ENCODE peak calls at places on chromosome 20, in four cellular contexts. M, U, N and Z are unnamed samples.

GRCh38 chr20:60955687-60956086 is 296.4 kb upstream of the CDH4 start:
- DNase-seq in M (no peak), U (no peak), N (no peak), Z (no peak)

GRCh38 chr20:26214991-26215390 is 518.3 kb upstream of the ZNF337 start:
- DNase-seq in M (no peak), U (no peak), N (no peak), Z (no peak)

GRCh38 chr20:45336530-45337366 is 11.5 kb downstream of the SDC4 start:
- DNase-seq in M (no peak), U (no peak), N (no peak), Z (no peak)

GRCh38 chr20:16539280-16539679 is 34.0 kb downstream of the KIF16B start:
- DNase-seq in M (no peak), U (no peak), N (no peak), Z (no peak)

GRCh38 chr20:41098703-41099250 is 38.6 kb upstream of the PLCG1 start:
- DNase-seq in M (no peak), U (no peak), N (no peak), Z (no peak)

GRCh38 chr20:63377256-63378114 is 16.3 kb upstream of the CHRNA4 start:
- DNase-seq in M (no peak), U (no peak), N (no peak), Z (no peak)

GRCh38 chr20:1841554-1842140 is 53.6 kb upstream of the SIRPA start:
- DNase-seq in M (no peak), U (no peak), N (no peak), Z (no peak)

GRCh38 chr20:18056174-18057105 is 1.3 kb downstream of the OVOL2 start:
- DNase-seq in M (no peak), U (no peak), N (peak; percentile 7), Z (no peak)

GRCh38 chr20:14481863-14482262 is 144.5 kb upstream of the FLRT3 start:
- DNase-seq in M (no peak), U (no peak), N (no peak), Z (no peak)

GRCh38 chr20:63044204-63044600 is 37.4 kb upstream of the BHLHE23 start:
- DNase-seq in M (no peak), U (no peak), N (no peak), Z (no peak)

GRCh38 chr20:23127506-23128279 is 41.6 kb upstream of the CD93 start:
- DNase-seq in M (peak; percentile 14), U (no peak), N (no peak), Z (no peak)

GRCh38 chr20:62618622-62619529 is 23.4 kb upstream of the SLCO4A1 start:
- DNase-seq in M (no peak), U (peak; percentile 16), N (peak; percentile 80), Z (no peak)

GRCh38 chr20:58271596-58272460 is 37.7 kb upstream of the RAB22A start:
- DNase-seq in M (no peak), U (no peak), N (peak; percentile 55), Z (no peak)

GRCh38 chr20:51385941-51386530 is 156.5 kb downstream of the NFATC2 start:
- DNase-seq in M (no peak), U (no peak), N (no peak), Z (peak; percentile 52)

GRCh38 chr20:51484141-51484815 is 58.2 kb downstream of the NFATC2 start:
- DNase-seq in M (no peak), U (no peak), N (no peak), Z (no peak)

GRCh38 chr20:11734431-11734830 is 183.3 kb upstream of the BTBD3 start:
- DNase-seq in M (no peak), U (no peak), N (no peak), Z (no peak)

GRCh38 chr20:50580016-50580747 is 70.0 kb downstream of the PTPN1 start:
- DNase-seq in M (peak; percentile 68), U (peak; percentile 41), N (peak; percentile 70), Z (peak; percentile 72)

GRCh38 chr20:45254867-45255266 is 503 bp upstream of the SLPI start:
- DNase-seq in M (no peak), U (no peak), N (no peak), Z (no peak)

GRCh38 chr20:4082406-4083102 is 67.2 kb upstream of the RNF24 start:
- DNase-seq in M (no peak), U (peak; percentile 12), N (peak; percentile 52), Z (peak; percentile 18)

GRCh38 chr20:1949711-1950110 is 44.1 kb downstream of the PDYN start:
- DNase-seq in M (no peak), U (no peak), N (no peak), Z (no peak)

GRCh38 chr20:47857142-47857993 is 72.1 kb upstream of the SULF2 start:
- DNase-seq in M (no peak), U (no peak), N (no peak), Z (no peak)

GRCh38 chr20:48100483-48100882 is 315.2 kb upstream of the SULF2 start:
- DNase-seq in M (no peak), U (no peak), N (no peak), Z (no peak)

GRCh38 chr20:1618479-1618878 is 1.3 kb downstream of the SIRPB1 start:
- DNase-seq in M (no peak), U (no peak), N (no peak), Z (no peak)

GRCh38 chr20:41361757-41362747 is 4.6 kb downstream of the EMILIN3 start:
- DNase-seq in M (no peak), U (no peak), N (no peak), Z (no peak)

GRCh38 chr20:57450931-57451330 is 59.7 kb downstream of the RBM38 start:
- DNase-seq in M (no peak), U (no peak), N (no peak), Z (no peak)

GRCh38 chr20:4014031-4014474 is 1.3 kb downstream of the RNF24 start:
- DNase-seq in M (no peak), U (no peak), N (no peak), Z (no peak)

GRCh38 chr20:39676857-39677351 is 714.8 kb downstream of the DHX35 start:
- DNase-seq in M (no peak), U (no peak), N (no peak), Z (no peak)

GRCh38 chr20:63312690-63313348 is 19.8 kb downstream of the COL20A1 start:
- DNase-seq in M (no peak), U (no peak), N (no peak), Z (no peak)

GRCh38 chr20:58650181-58650775 is 805 bp upstream of the STX16 start:
- DNase-seq in M (no peak), U (peak; percentile 9), N (peak; percentile 64), Z (peak; percentile 41)

GRCh38 chr20:23920408-23920780 is 40.8 kb upstream of the CST5 start:
- DNase-seq in M (no peak), U (no peak), N (no peak), Z (no peak)

GRCh38 chr20:5349448-5349847 is 32.7 kb upstream of the PROKR2 start:
- DNase-seq in M (no peak), U (no peak), N (no peak), Z (no peak)

GRCh38 chr20:55142932-55143331 is 667.5 kb downstream of the DOK5 start:
- DNase-seq in M (no peak), U (no peak), N (no peak), Z (no peak)

GRCh38 chr20:2059411-2059810 is 42.2 kb upstream of the STK35 start:
- DNase-seq in M (no peak), U (no peak), N (no peak), Z (no peak)

GRCh38 chr20:60553095-60553494 is 594.9 kb downstream of the CDH26 start:
- DNase-seq in M (no peak), U (no peak), N (no peak), Z (no peak)

GRCh38 chr20:46302119-46302518 is 6.2 kb downstream of the CDH22 start:
- DNase-seq in M (no peak), U (no peak), N (no peak), Z (no peak)

GRCh38 chr20:33664085-33664761 is 2.1 kb downstream of the C20orf144 start:
- DNase-seq in M (no peak), U (no peak), N (peak; percentile 5), Z (no peak)

GRCh38 chr20:37567671-37568588 is 40.3 kb upstream of the BLCAP start:
- DNase-seq in M (no peak), U (no peak), N (no peak), Z (no peak)

GRCh38 chr20:17460119-17460518 is 71.1 kb downstream of the BFSP1 start:
- DNase-seq in M (no peak), U (no peak), N (no peak), Z (no peak)